ENCODE peak calls at places on chromosomes 12 and 14, in four cellular contexts. U, S, X and Y are unnamed samples.

GRCh38 chr12:65725376-65725775 is 98.9 kb upstream of the HMGA2 start:
- DNase-seq in U (no peak), S (no peak), X (no peak), Y (no peak)

GRCh38 chr12:24661657-24662096 is 287.2 kb downstream of the BCAT1 start:
- DNase-seq in U (peak; percentile 70), S (no peak), X (no peak), Y (no peak)

GRCh38 chr14:37197421-37198272 is at the start of gene MIPOL1:
- DNase-seq in U (peak; percentile 79), S (no peak), X (peak; percentile 84), Y (peak; percentile 85)

GRCh38 chr12:15701721-15702156 is 87.4 kb downstream of the EPS8 start:
- DNase-seq in U (no peak), S (no peak), X (no peak), Y (no peak)

GRCh38 chr14:23411563-23412525 is 3.8 kb upstream of the MYH6 start:
- DNase-seq in U (no peak), S (no peak), X (no peak), Y (no peak)

GRCh38 chr14:105591052-105591451 is 64.7 kb downstream of the TMEM121 start:
- DNase-seq in U (no peak), S (no peak), X (no peak), Y (no peak)

GRCh38 chr12:64506955-64507354 is 55.0 kb downstream of the TBK1 start:
- DNase-seq in U (no peak), S (no peak), X (no peak), Y (no peak)

GRCh38 chr12:54009171-54010052 is 627 bp downstream of the HOXC8 start:
- DNase-seq in U (no peak), S (no peak), X (no peak), Y (no peak)

GRCh38 chr14:65972346-65972745 is 513.8 kb upstream of the CCDC196 start:
- DNase-seq in U (no peak), S (no peak), X (no peak), Y (no peak)

GRCh38 chr12:28222081-28222700 is 31.9 kb downstream of the CCDC91 start:
- DNase-seq in U (no peak), S (no peak), X (no peak), Y (no peak)

GRCh38 chr12:57518920-57519757 is 1.2 kb downstream of the DDIT3 start:
- DNase-seq in U (peak; percentile 60), S (no peak), X (no peak), Y (peak; percentile 18)

GRCh38 chr12:94621662-94622359 is 28.5 kb downstream of the TMCC3 start:
- DNase-seq in U (no peak), S (peak; percentile 87), X (no peak), Y (no peak)

GRCh38 chr14:37213016-37213415 is 15.3 kb downstream of the MIPOL1 start:
- DNase-seq in U (no peak), S (no peak), X (no peak), Y (no peak)

GRCh38 chr12:288687-289086 is 26.1 kb upstream of the SLC6A13 start:
- DNase-seq in U (no peak), S (no peak), X (no peak), Y (no peak)

GRCh38 chr12:116916714-116917114 is 6.0 kb downstream of the FBXW8 start:
- DNase-seq in U (peak; percentile 95), S (peak; percentile 51), X (peak; percentile 65), Y (no peak)

GRCh38 chr14:101654051-101654450 is 92.8 kb downstream of the DIO3 start:
- DNase-seq in U (no peak), S (no peak), X (no peak), Y (no peak)

GRCh38 chr12:124745891-124746570 is 117.6 kb downstream of the SCARB1 start:
- DNase-seq in U (peak; percentile 93), S (no peak), X (peak; percentile 70), Y (peak; percentile 84)

GRCh38 chr12:110503432-110503831 is 1.3 kb downstream of the RAD9B start:
- DNase-seq in U (no peak), S (no peak), X (no peak), Y (no peak)

GRCh38 chr12:1806301-1807106 is 13.9 kb upstream of the LRTM2 start:
- DNase-seq in U (no peak), S (no peak), X (no peak), Y (no peak)

GRCh38 chr14:28375295-28375694 is 391.3 kb upstream of the FOXG1 start:
- DNase-seq in U (no peak), S (no peak), X (no peak), Y (peak; percentile 16)

GRCh38 chr14:101598159-101598558 is 36.9 kb downstream of the DIO3 start:
- DNase-seq in U (no peak), S (no peak), X (no peak), Y (no peak)

GRCh38 chr14:99946652-99947489 is 118.4 kb upstream of the EVL start:
- DNase-seq in U (no peak), S (no peak), X (peak; percentile 78), Y (peak; percentile 79)

GRCh38 chr12:27610380-27610779 is 85.9 kb upstream of the REP15 start:
- DNase-seq in U (no peak), S (no peak), X (no peak), Y (no peak)

GRCh38 chr12:108369736-108370396 is 30.8 kb upstream of the CMKLR1 start:
- DNase-seq in U (no peak), S (no peak), X (no peak), Y (no peak)

GRCh38 chr12:130971871-130972588 is 18.3 kb downstream of the ADGRD1 start:
- DNase-seq in U (peak; percentile 68), S (no peak), X (no peak), Y (no peak)

GRCh38 chr14:100844846-100845245 is 18.9 kb downstream of the MEG3 start:
- DNase-seq in U (no peak), S (no peak), X (no peak), Y (no peak)

GRCh38 chr12:131912526-131913274 is 16.4 kb upstream of the PUS1 start:
- DNase-seq in U (peak; percentile 24), S (no peak), X (peak; percentile 51), Y (no peak)

GRCh38 chr14:103700753-103701490 is 14.3 kb downstream of the XRCC3 start:
- DNase-seq in U (no peak), S (no peak), X (no peak), Y (no peak)

GRCh38 chr12:81296556-81297305 is 218.9 kb downstream of the ACSS3 start:
- DNase-seq in U (no peak), S (no peak), X (no peak), Y (no peak)

GRCh38 chr12:109518820-109519665 is 41.6 kb downstream of the UBE3B start:
- DNase-seq in U (peak; percentile 43), S (no peak), X (peak; percentile 76), Y (peak; percentile 80)

GRCh38 chr14:88919502-88919901 is 95.1 kb downstream of the TTC8 start:
- DNase-seq in U (no peak), S (no peak), X (no peak), Y (no peak)

GRCh38 chr12:85580562-85581168 is 255.5 kb downstream of the RASSF9 start:
- DNase-seq in U (no peak), S (no peak), X (no peak), Y (no peak)

GRCh38 chr12:101256271-101256670 is 23.6 kb upstream of the UTP20 start:
- DNase-seq in U (no peak), S (no peak), X (no peak), Y (no peak)

GRCh38 chr14:103928011-103928890 is at the start of gene TDRD9:
- DNase-seq in U (no peak), S (no peak), X (no peak), Y (no peak)

GRCh38 chr14:34685819-34686428 is 28.5 kb downstream of the CFL2 start:
- DNase-seq in U (no peak), S (no peak), X (no peak), Y (no peak)

GRCh38 chr14:69171569-69171968 is 18.6 kb upstream of the DCAF5 start:
- DNase-seq in U (no peak), S (no peak), X (no peak), Y (no peak)

GRCh38 chr14:75972729-75973480 is 8.9 kb downstream of the TGFB3 start:
- DNase-seq in U (no peak), S (no peak), X (no peak), Y (no peak)

GRCh38 chr14:68379510-68380303 is 413.2 kb downstream of the ZFP36L1 start:
- DNase-seq in U (no peak), S (no peak), X (no peak), Y (no peak)

GRCh38 chr14:55749201-55749812 is 169.3 kb downstream of the KTN1 start:
- DNase-seq in U (no peak), S (no peak), X (no peak), Y (no peak)

DNA sequence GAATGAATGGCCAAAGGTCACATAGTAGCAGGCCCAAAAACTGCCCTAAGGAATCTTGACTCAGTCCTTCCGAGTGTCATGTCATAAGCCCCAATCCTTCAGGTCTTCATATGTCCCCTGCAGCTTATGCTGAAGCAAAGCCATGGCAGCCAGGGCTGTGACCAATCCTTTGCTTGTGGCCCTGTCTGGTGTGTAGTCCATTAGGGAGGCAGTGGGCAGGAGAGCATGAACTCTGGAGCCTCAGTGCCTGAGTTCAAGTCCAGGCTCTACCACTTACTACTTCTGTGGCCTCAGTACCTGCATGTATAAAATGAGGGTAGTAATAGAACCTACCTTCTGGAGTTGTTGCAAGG is 20.3 kb downstream of the PLEKHG3 start:
- DNase-seq in U (no peak), S (no peak), X (no peak), Y (no peak)
- TF ChIP-seq SP1 in U (no peak), S (no peak), X (no peak), Y (no peak)

GRCh38 chr12:78315018-78315417 is 484.3 kb downstream of the NAV3 start:
- DNase-seq in U (no peak), S (no peak), X (no peak), Y (peak; percentile 33)
- TF ChIP-seq FOXK2 in U (no peak), S (no peak), X (no peak), Y (no peak)

GRCh38 chr12:19867970-19868369 is 428.7 kb downstream of the AEBP2 start:
- DNase-seq in U (no peak), S (no peak), X (no peak), Y (no peak)
- TF ChIP-seq SP1 in U (no peak), S (no peak), X (no peak), Y (no peak)

GRCh38 chr12:122094735-122095561 is 16.4 kb downstream of the MLXIP start:
- DNase-seq in U (no peak), S (no peak), X (no peak), Y (no peak)
- TF ChIP-seq FOXK2 in U (no peak), S (no peak), X (no peak), Y (no peak)

GRCh38 chr12:6166808-6167207 is 33.4 kb upstream of the CD9 start:
- DNase-seq in U (no peak), S (no peak), X (no peak), Y (no peak)

GRCh38 chr12:6169107-6169440 is 31.1 kb upstream of the CD9 start:
- DNase-seq in U (no peak), S (no peak), X (no peak), Y (no peak)

GRCh38 chr12:6172086-6172485 is 28.1 kb upstream of the CD9 start:
- DNase-seq in U (no peak), S (no peak), X (no peak), Y (no peak)

GRCh38 chr12:6167327-6168280 is 32.6 kb upstream of the CD9 start:
- DNase-seq in U (peak; percentile 30), S (peak; percentile 62), X (peak; percentile 57), Y (no peak)

GRCh38 chr12:6171409-6172015 is 28.7 kb upstream of the CD9 start:
- DNase-seq in U (no peak), S (no peak), X (peak; percentile 28), Y (no peak)
- TF ChIP-seq SP1 in U (no peak), S (no peak), X (no peak), Y (no peak)